ENCODE peak calls at places on chromosome 16, in nine cellular contexts. G, O, Z, T, X, Q, H, D and U are unnamed samples.
A peak's percentile ranks its signal among the peaks of the same experiment; 100 is the strongest.

GRCh38 chr16:16009396-16009795 is 60.0 kb downstream of the ABCC1 start:
- DNase-seq in G (no peak), O (no peak), Z (no peak), T (no peak), X (no peak), Q (no peak), H (no peak), D (no peak), U (no peak)

GRCh38 chr16:22123146-22123545 is 30.8 kb downstream of the VWA3A start:
- DNase-seq in G (peak; percentile 6), O (no peak), Z (no peak), T (no peak), X (peak; percentile 6), Q (no peak), H (no peak), D (peak; percentile 21), U (peak; percentile 37)

GRCh38 chr16:88684569-88685155 is 1.6 kb downstream of the SNAI3 start:
- DNase-seq in G (no peak), O (no peak), Z (no peak), T (no peak), X (no peak), Q (no peak), H (no peak), D (no peak), U (no peak)

GRCh38 chr16:50575743-50576142 is 27.5 kb downstream of the NKD1 start:
- DNase-seq in G (no peak), O (no peak), Z (no peak), T (no peak), X (no peak), Q (no peak), H (no peak), D (no peak), U (no peak)

GRCh38 chr16:52379551-52379950 is 167.4 kb downstream of the TOX3 start:
- DNase-seq in G (no peak), O (no peak), Z (no peak), T (no peak), X (no peak), Q (no peak), H (no peak), D (no peak), U (no peak)

GRCh38 chr16:67040906-67041305 is 12.0 kb downstream of the CBFB start:
- DNase-seq in G (peak; percentile 39), O (no peak), Z (peak; percentile 39), T (no peak), X (peak; percentile 53), Q (no peak), H (no peak), D (no peak), U (no peak)

GRCh38 chr16:30874244-30874820 is 19.5 kb downstream of the BCL7C start:
- DNase-seq in G (no peak), O (no peak), Z (no peak), T (no peak), X (no peak), Q (no peak), H (no peak), D (no peak), U (no peak)

GRCh38 chr16:72850021-72850420 is 197.9 kb downstream of the ZFHX3 start:
- DNase-seq in G (no peak), O (no peak), Z (no peak), T (no peak), X (no peak), Q (no peak), H (no peak), D (no peak), U (no peak)

GRCh38 chr16:17135439-17135838 is 335.3 kb downstream of the XYLT1 start:
- DNase-seq in G (no peak), O (no peak), Z (no peak), T (no peak), X (no peak), Q (no peak), H (no peak), D (no peak), U (no peak)

GRCh38 chr16:88141580-88141979 is 190.3 kb downstream of the BANP start:
- DNase-seq in G (no peak), O (no peak), Z (no peak), T (no peak), X (no peak), Q (no peak), H (no peak), D (no peak), U (no peak)

GRCh38 chr16:87896924-87897562 is 27.7 kb upstream of the SLC7A5 start:
- DNase-seq in G (no peak), O (no peak), Z (no peak), T (no peak), X (no peak), Q (no peak), H (no peak), D (no peak), U (no peak)

GRCh38 chr16:88968589-88969280 is 8.3 kb downstream of the CBFA2T3 start:
- DNase-seq in G (no peak), O (no peak), Z (no peak), T (no peak), X (no peak), Q (no peak), H (no peak), D (no peak), U (no peak)

GRCh38 chr16:52494145-52494544 is 52.8 kb downstream of the TOX3 start:
- DNase-seq in G (no peak), O (no peak), Z (no peak), T (no peak), X (no peak), Q (no peak), H (no peak), D (no peak), U (no peak)

GRCh38 chr16:85004587-85005205 is 6.6 kb downstream of the ZDHHC7 start:
- DNase-seq in G (peak; percentile 81), O (no peak), Z (peak; percentile 85), T (no peak), X (peak; percentile 91), Q (peak; percentile 89), H (no peak), D (peak; percentile 77), U (no peak)

GRCh38 chr16:54136276-54136625 is 150.3 kb downstream of the IRX3 start:
- DNase-seq in G (peak; percentile 44), O (no peak), Z (no peak), T (no peak), X (peak; percentile 55), Q (peak; percentile 47), H (no peak), D (no peak), U (no peak)

GRCh38 chr16:80794071-80794470 is 10.3 kb downstream of the CDYL2 start:
- DNase-seq in G (no peak), O (no peak), Z (no peak), T (no peak), X (no peak), Q (no peak), H (no peak), D (no peak), U (no peak)

GRCh38 chr16:58428621-58429557 is 36.6 kb downstream of the GINS3 start:
- DNase-seq in G (no peak), O (no peak), Z (no peak), T (no peak), X (no peak), Q (no peak), H (no peak), D (no peak), U (no peak)

GRCh38 chr16:21684199-21684598 is 20.4 kb downstream of the OTOA start:
- DNase-seq in G (peak; percentile 4), O (no peak), Z (no peak), T (peak; percentile 49), X (no peak), Q (no peak), H (peak; percentile 9), D (no peak), U (peak; percentile 43)

GRCh38 chr16:85055503-85056210 is 28.1 kb downstream of the KIAA0513 start:
- DNase-seq in G (peak; percentile 64), O (peak; percentile 76), Z (peak; percentile 42), T (peak; percentile 83), X (peak; percentile 55), Q (peak; percentile 35), H (no peak), D (no peak), U (peak; percentile 70)

GRCh38 chr16:68707341-68708152 is 29.5 kb upstream of the CDH1 start:
- DNase-seq in G (peak; percentile 13), O (peak; percentile 75), Z (no peak), T (no peak), X (no peak), Q (peak; percentile 96), H (peak; percentile 6), D (peak; percentile 89), U (no peak)
- TF ChIP-seq CTCF in G (peak; percentile 4), O (peak; percentile 33), Z (no peak), T (no peak), X (no peak), Q (peak; percentile 67), H (no peak), D (no peak), U (no peak)

GRCh38 chr16:11914759-11915643 is 755 bp downstream of the GSPT1 start:
- DNase-seq in G (peak; percentile 34), O (peak; percentile 36), Z (peak; percentile 20), T (peak; percentile 51), X (peak; percentile 60), Q (peak; percentile 14), H (peak; percentile 60), D (no peak), U (peak; percentile 73)
- TF ChIP-seq CTCF in G (no peak), O (no peak), Z (no peak), T (no peak), X (no peak), Q (peak; percentile 25), H (peak; percentile 14), D (no peak), U (peak; percentile 35)

DNA sequence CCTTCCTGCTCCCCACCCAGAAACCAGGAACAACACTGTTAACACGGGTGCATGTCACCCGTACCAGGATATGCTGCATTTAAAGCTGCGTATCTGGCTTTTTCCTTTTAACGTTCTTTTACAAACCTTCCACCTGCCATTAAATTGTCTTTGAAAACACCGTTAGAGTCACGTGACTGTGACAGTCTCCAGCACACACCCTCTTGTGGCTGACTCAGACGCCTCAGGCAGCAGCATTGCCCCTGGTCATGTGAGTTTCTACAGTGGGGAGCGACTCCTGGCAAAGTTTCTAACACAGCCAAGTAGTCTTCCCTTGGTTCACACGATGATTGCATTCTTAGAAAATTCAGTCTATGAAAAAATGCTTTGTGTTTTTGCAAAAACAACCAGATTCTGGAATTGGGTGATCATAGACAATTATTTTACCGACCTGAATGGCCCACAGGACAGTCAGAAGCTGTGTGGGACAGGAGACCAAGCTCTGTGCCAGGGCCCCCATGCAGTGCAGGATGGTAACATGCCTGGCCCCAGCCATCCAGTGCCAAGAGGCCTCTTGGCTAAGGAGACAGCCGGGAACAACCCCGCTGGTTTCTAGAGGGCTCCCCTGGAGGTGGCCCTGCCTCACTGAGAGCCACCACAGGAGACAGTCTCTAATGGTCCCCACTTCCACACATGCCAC is 199.1 kb downstream of the KATNIP start:
- DNase-seq in G (peak; percentile 65), O (peak; percentile 33), Z (peak; percentile 95), T (peak; percentile 49), X (peak; percentile 94), Q (peak; percentile 75), H (peak; percentile 19), D (peak; percentile 51), U (peak; percentile 72)
- TF ChIP-seq CTCF in G (peak; percentile 19), O (no peak), Z (peak; percentile 57), T (no peak), X (peak; percentile 6), Q (peak; percentile 6), H (no peak), D (no peak), U (no peak)

DNA sequence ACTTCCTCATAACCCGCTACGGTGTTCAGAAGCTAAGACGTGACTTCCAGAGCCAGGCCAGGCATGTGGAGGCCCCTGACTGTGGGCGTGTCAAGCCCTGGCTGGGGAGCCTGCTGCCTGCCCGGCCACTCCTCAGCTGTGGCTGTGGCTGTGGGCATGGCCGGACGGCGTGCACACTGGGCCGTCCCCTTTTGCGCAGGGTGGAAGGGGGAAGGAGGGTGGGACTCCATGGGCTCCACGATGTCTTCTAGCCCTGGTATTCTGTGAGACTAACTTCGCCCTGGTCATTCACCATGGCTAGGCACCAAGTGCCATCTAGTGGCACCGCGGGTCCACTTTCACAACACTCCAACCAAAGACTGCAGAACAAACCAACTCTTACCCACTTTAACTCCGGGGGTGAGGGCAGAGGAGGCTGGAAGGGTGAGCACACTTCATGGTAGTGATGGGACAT is 67.9 kb downstream of the N4BP1 start:
- DNase-seq in G (peak; percentile 75), O (peak; percentile 60), Z (peak; percentile 20), T (peak; percentile 47), X (peak; percentile 83), Q (no peak), H (peak; percentile 54), D (peak; percentile 56), U (peak; percentile 54)
- TF ChIP-seq CTCF in G (peak; percentile 69), O (peak; percentile 39), Z (peak; percentile 77), T (peak; percentile 14), X (peak; percentile 66), Q (peak; percentile 59), H (no peak), D (peak; percentile 75), U (no peak)